ENCODE peak calls at places on chromosomes 12 and 14, in four cellular contexts. U, S, W and K are unnamed samples. For H3K4me1 and H3K9me3, the result is how much of the 10 kb centered on the place peaks cover.

GRCh38 chr12:11769723-11770514 is 120.4 kb downstream of the ETV6 start:
- DNase-seq in U (no peak), S (no peak), W (no peak), K (no peak)

GRCh38 chr12:43104524-43104923 is 447.5 kb downstream of the ADAMTS20 start:
- DNase-seq in U (no peak), S (no peak), W (no peak), K (no peak)

GRCh38 chr12:127362121-127362520 is 904.8 kb upstream of the TMEM132C start:
- DNase-seq in U (no peak), S (peak), W (no peak), K (no peak)

GRCh38 chr14:102279688-102280348 is 25.1 kb downstream of the MOK start:
- DNase-seq in U (no peak), S (no peak), W (no peak), K (no peak)

GRCh38 chr14:96660135-96660534 is 137.0 kb upstream of the VRK1 start:
- DNase-seq in U (no peak), S (peak), W (no peak), K (no peak)

GRCh38 chr14:95314609-95315008 is 5.1 kb downstream of the CLMN start:
- DNase-seq in U (no peak), S (no peak), W (no peak), K (no peak)

GRCh38 chr12:24084800-24085199 is 135.3 kb upstream of the SOX5 start:
- DNase-seq in U (no peak), S (no peak), W (no peak), K (no peak)

GRCh38 chr12:124821252-124822200 is 42.1 kb downstream of the SCARB1 start:
- DNase-seq in U (no peak), S (no peak), W (no peak), K (no peak)

GRCh38 chr12:83172441-83172840 is 485.7 kb downstream of the TMTC2 start:
- DNase-seq in U (no peak), S (no peak), W (no peak), K (no peak)

GRCh38 chr12:89395712-89396111 is 43.4 kb upstream of the DUSP6 start:
- DNase-seq in U (no peak), S (no peak), W (no peak), K (no peak)

GRCh38 chr14:101072531-101072930 is 169.0 kb upstream of the RTL1 start:
- DNase-seq in U (no peak), S (peak), W (no peak), K (peak)

GRCh38 chr14:29643415-29644206 is 284.0 kb downstream of the PRKD1 start:
- DNase-seq in U (no peak), S (no peak), W (no peak), K (no peak)

GRCh38 chr14:101776315-101776714 is 14.8 kb downstream of the PPP2R5C start:
- DNase-seq in U (no peak), S (no peak), W (no peak), K (no peak)

GRCh38 chr12:64083285-64084210 is 138.5 kb downstream of the KICS2 start:
- DNase-seq in U (no peak), S (no peak), W (peak), K (no peak)

GRCh38 chr14:36510078-36510799 is 9.8 kb downstream of the NKX2-1 start:
- DNase-seq in U (no peak), S (peak), W (no peak), K (peak)

GRCh38 chr14:55454264-55455151 is 14.1 kb upstream of the TBPL2 start:
- DNase-seq in U (no peak), S (peak), W (no peak), K (no peak)

GRCh38 chr12:1851126-1851791 is 30.9 kb downstream of the LRTM2 start:
- DNase-seq in U (no peak), S (no peak), W (no peak), K (no peak)

GRCh38 chr12:55996201-55996714 is 818 bp upstream of the SUOX start:
- DNase-seq in U (peak), S (no peak), W (no peak), K (no peak)

GRCh38 chr14:106051790-106052189 is 525.4 kb downstream of the TMEM121 start:
- DNase-seq in U (no peak), S (no peak), W (no peak), K (no peak)

GRCh38 chr14:34935552-34935951 is 47.2 kb upstream of the SRP54 start:
- DNase-seq in U (no peak), S (no peak), W (no peak), K (no peak)

GRCh38 chr14:68549966-68550705 is 242.7 kb downstream of the ZFP36L1 start:
- DNase-seq in U (no peak), S (no peak), W (no peak), K (no peak)

GRCh38 chr12:38850463-38850862 is 54.9 kb downstream of the CPNE8 start:
- DNase-seq in U (no peak), S (no peak), W (no peak), K (no peak)

GRCh38 chr12:48997719-48998496 is 1.3 kb downstream of the DDN start:
- DNase-seq in U (peak), S (no peak), W (peak), K (peak)

GRCh38 chr12:93072340-93072739 is 143.2 kb upstream of the EEA1 start:
- DNase-seq in U (no peak), S (peak), W (no peak), K (no peak)

DNA sequence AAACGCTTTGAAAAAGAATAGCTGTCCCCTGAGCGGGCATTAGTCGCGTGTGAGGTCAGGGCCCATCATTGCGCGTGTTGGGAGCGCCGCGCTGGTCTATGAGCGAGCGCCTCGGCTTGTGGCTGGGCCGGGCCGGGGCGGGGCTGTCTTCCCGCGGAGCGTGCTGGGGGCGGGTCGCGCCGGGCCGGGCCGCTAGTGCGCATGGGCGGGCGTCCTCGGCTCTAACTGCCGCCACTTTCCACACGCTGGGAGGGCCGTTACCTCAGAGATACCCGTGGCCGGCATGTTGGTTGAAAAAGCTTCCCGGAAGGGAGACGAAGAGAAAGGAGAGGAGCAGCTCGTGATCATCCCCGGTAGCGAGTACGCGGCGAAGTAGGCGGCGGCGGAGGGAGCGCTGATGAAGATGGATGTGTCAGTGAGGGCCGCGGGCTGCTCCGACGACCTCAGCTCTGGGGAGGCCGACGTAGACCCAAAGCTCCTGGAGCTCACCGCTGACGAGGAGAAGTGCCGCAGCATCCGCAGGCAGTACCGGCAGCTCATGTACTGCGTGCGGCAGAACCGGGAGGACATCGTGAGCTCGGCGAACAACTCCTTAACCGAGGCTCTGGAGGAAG is at the start of gene EID3:
- DNase-seq in U (peak), S (peak), W (peak), K (peak)
- H3K4me1 ChIP-seq in U (under half), S (half or more), W (under half), K (half or more)

DNA sequence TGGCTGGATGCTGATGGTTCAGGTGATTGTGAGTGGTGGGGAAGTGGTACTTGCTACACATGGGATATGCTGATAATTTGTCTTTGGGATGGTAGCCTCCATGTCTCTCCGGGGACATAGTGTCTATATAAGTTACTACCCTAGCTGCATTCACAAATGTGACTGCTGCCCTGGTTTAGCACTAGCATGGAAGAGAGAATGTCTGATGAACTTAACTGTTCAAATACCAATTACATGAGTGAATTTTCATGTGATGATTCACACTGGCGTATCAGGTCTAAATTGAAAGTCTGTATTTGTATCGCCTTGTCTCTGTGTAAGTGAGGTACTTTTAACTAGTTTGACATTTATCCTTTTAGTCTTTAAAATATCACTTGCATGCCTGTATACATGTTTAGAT is 34.4 kb downstream of the ATF7IP start:
- DNase-seq in U (no peak), S (no peak), W (no peak), K (no peak)
- H3K9me3 ChIP-seq in U (under half), S (under half), W (under half), K (under half)

DNA sequence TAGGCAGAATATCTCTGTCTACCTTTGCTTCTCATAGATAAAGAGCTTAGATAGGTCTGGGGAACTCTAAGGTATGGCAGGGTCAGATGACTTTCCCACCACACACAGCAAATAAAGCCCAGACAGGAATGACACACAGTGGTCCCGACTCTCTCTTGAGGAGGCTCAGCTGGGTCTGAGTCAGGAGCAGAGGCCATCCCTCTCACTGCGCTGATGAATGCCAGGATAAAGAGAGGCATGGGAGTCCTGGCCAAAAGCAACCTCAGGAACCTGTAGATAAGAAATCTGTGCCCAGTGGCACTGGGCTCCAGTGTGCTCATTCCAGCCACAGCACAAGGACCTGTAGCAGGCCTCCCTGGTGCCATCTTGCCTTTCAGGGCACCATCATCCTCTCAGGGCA is 129.4 kb upstream of the PARP11 start:
- DNase-seq in U (no peak), S (peak), W (no peak), K (no peak)
- H3K4me1 ChIP-seq in U (under half), S (under half), W (under half), K (under half)

DNA sequence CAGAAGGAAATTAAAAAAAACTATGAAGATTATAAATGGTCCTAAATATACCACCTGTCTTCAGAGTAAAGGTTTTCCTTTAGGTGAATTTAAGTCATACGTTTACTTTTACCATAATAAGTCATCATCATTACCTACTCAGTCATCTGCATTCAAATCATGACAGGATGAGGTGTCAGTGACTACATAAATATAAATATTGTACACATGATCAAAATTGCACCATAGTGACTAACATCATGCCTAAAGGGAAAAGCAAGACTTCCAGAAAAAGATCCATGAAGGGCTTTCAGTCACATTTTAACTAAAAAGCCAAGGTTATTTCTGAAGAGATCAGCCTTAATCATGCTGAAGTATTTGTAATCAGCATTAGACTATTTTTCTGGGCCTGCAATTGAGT is 759.9 kb upstream of the FLRT2 start:
- DNase-seq in U (no peak), S (no peak), W (no peak), K (no peak)
- H3K9me3 ChIP-seq in U (under half), S (under half), W (under half), K (under half)

GRCh38 chr12:121807656-121808347 is 4.0 kb downstream of the SETD1B start:
- DNase-seq in U (no peak), S (no peak), W (no peak), K (no peak)

GRCh38 chr12:121810833-121811433 is 7.1 kb downstream of the SETD1B start:
- DNase-seq in U (no peak), S (no peak), W (no peak), K (no peak)

GRCh38 chr12:121810234-121810817 is 6.5 kb downstream of the SETD1B start:
- DNase-seq in U (no peak), S (no peak), W (no peak), K (peak)

GRCh38 chr12:121808623-121809022 is 4.8 kb downstream of the SETD1B start:
- DNase-seq in U (no peak), S (no peak), W (no peak), K (no peak)

DNA sequence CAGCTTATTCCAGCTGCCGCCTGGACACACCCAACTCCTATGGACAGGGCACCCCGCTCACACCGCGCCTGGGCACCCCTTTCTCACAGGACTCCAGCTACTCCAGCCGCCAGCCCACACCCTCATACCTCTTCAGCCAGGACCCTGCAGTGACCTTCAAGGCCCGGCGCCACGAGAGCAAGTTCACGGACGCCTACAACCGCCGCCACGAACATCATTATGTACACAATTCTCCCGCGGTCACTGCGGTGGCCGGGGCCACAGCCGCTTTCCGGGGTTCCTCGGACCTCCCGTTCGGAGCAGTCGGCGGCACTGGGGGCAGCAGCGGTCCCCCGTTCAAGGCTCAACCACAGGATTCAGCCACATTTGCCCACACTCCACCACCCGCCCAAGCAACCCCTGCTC is 5.9 kb downstream of the SETD1B start:
- DNase-seq in U (no peak), S (no peak), W (no peak), K (peak)
- H3K4me1 ChIP-seq in U (half or more), S (half or more), W (under half), K (under half)

DNA sequence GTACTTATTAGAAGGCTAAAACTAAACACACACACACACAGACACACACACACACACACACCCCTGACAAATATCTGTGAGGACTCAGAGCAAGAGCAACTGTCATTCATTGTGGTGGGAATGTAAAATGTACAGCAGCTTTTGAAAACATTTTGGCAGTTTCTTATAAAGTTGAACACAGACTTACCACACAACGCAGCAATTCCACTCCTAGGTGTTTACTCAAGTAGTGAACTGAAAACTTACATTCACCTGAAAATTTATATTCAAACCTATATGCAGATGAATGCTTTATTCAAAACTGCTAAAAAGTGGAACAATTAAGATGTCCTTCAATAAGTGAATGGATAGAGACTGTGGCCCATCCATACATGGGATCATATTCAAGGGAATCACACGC is 18.6 kb downstream of the ZNF605 start:
- DNase-seq in U (no peak), S (no peak), W (no peak), K (no peak)
- H3K9me3 ChIP-seq in U (under half), S (half or more), W (half or more), K (under half)